ENCODE peak calls at places on chromosomes 7 and 10, in six cellular contexts. One of them, this sample, is unnamed.
A peak's percentile ranks its signal among the peaks of the same experiment; 100 is the strongest.

GRCh38 chr7:140678816-140679130 is 6.0 kb downstream of the ADCK2 start:
- DNase-seq in cardiac muscle cell: no peak
- DNase-seq in dorsolateral prefrontal cortex: no peak
- DNase-seq in body of pancreas: no peak
- DNase-seq in epithelial cell of esophagus: no peak
- DNase-seq in CD8-positive, alpha-beta memory T cell: no peak
- DNase-seq in this sample: no peak

GRCh38 chr7:42035205-42035604 is 201.8 kb downstream of the GLI3 start:
- DNase-seq in dorsolateral prefrontal cortex: no peak
- DNase-seq in cardiac muscle cell: no peak
- DNase-seq in CD8-positive, alpha-beta memory T cell: no peak
- DNase-seq in body of pancreas: no peak
- DNase-seq in epithelial cell of esophagus: no peak
- DNase-seq in this sample: no peak

GRCh38 chr7:29557954-29558353 is 5.7 kb upstream of the PRR15 start:
- DNase-seq in cardiac muscle cell: peak; percentile 25
- DNase-seq in dorsolateral prefrontal cortex: no peak
- DNase-seq in body of pancreas: no peak
- DNase-seq in CD8-positive, alpha-beta memory T cell: no peak
- DNase-seq in epithelial cell of esophagus: peak; percentile 41
- DNase-seq in this sample: no peak

GRCh38 chr10:132158122-132158741 is 28.5 kb upstream of the DPYSL4 start:
- DNase-seq in epithelial cell of esophagus: no peak
- DNase-seq in cardiac muscle cell: no peak
- DNase-seq in CD8-positive, alpha-beta memory T cell: no peak
- DNase-seq in body of pancreas: no peak
- DNase-seq in dorsolateral prefrontal cortex: no peak
- DNase-seq in this sample: peak; percentile 38

GRCh38 chr7:12638851-12639467 is 48.5 kb upstream of the ARL4A start:
- DNase-seq in CD8-positive, alpha-beta memory T cell: no peak
- DNase-seq in epithelial cell of esophagus: peak; percentile 51
- DNase-seq in dorsolateral prefrontal cortex: no peak
- DNase-seq in body of pancreas: no peak
- DNase-seq in cardiac muscle cell: peak; percentile 38
- DNase-seq in this sample: peak; percentile 61

GRCh38 chr10:121078672-121079102 is 227.5 kb downstream of the WDR11 start:
- DNase-seq in CD8-positive, alpha-beta memory T cell: no peak
- DNase-seq in epithelial cell of esophagus: peak; percentile 100
- DNase-seq in cardiac muscle cell: no peak
- DNase-seq in body of pancreas: peak; percentile 22
- DNase-seq in dorsolateral prefrontal cortex: no peak
- DNase-seq in this sample: no peak

GRCh38 chr10:130335336-130335735 is 199.1 kb downstream of the GLRX3 start:
- DNase-seq in body of pancreas: no peak
- DNase-seq in dorsolateral prefrontal cortex: no peak
- DNase-seq in cardiac muscle cell: no peak
- DNase-seq in epithelial cell of esophagus: no peak
- DNase-seq in CD8-positive, alpha-beta memory T cell: no peak
- DNase-seq in this sample: no peak

GRCh38 chr7:91347288-91347687 is 83.1 kb downstream of the FZD1 start:
- DNase-seq in dorsolateral prefrontal cortex: no peak
- DNase-seq in epithelial cell of esophagus: no peak
- DNase-seq in cardiac muscle cell: no peak
- DNase-seq in CD8-positive, alpha-beta memory T cell: no peak
- DNase-seq in body of pancreas: no peak
- DNase-seq in this sample: no peak

GRCh38 chr10:97356318-97356914 is 21.9 kb upstream of the FRAT2 start:
- DNase-seq in body of pancreas: no peak
- DNase-seq in CD8-positive, alpha-beta memory T cell: no peak
- DNase-seq in dorsolateral prefrontal cortex: no peak
- DNase-seq in cardiac muscle cell: no peak
- DNase-seq in epithelial cell of esophagus: no peak
- DNase-seq in this sample: no peak

GRCh38 chr7:36970551-36971514 is 246.5 kb upstream of the AOAH start:
- DNase-seq in dorsolateral prefrontal cortex: no peak
- DNase-seq in CD8-positive, alpha-beta memory T cell: no peak
- DNase-seq in cardiac muscle cell: peak; percentile 1
- DNase-seq in epithelial cell of esophagus: no peak
- DNase-seq in body of pancreas: no peak
- DNase-seq in this sample: no peak

GRCh38 chr10:78464856-78465221 is 431.2 kb downstream of the RPS24 start:
- DNase-seq in CD8-positive, alpha-beta memory T cell: no peak
- DNase-seq in cardiac muscle cell: no peak
- DNase-seq in epithelial cell of esophagus: no peak
- DNase-seq in body of pancreas: no peak
- DNase-seq in dorsolateral prefrontal cortex: no peak
- DNase-seq in this sample: no peak

GRCh38 chr7:157628456-157628855 is 291.7 kb downstream of the DNAJB6 start:
- DNase-seq in dorsolateral prefrontal cortex: no peak
- DNase-seq in body of pancreas: no peak
- DNase-seq in cardiac muscle cell: no peak
- DNase-seq in epithelial cell of esophagus: no peak
- DNase-seq in CD8-positive, alpha-beta memory T cell: no peak
- DNase-seq in this sample: no peak

GRCh38 chr7:1829111-1829510 is 159.0 kb downstream of the ELFN1 start:
- DNase-seq in epithelial cell of esophagus: no peak
- DNase-seq in body of pancreas: peak; percentile 6
- DNase-seq in cardiac muscle cell: no peak
- DNase-seq in CD8-positive, alpha-beta memory T cell: no peak
- DNase-seq in dorsolateral prefrontal cortex: no peak
- DNase-seq in this sample: no peak

GRCh38 chr10:127797339-127797738 is 60.4 kb downstream of the FOXI2 start:
- DNase-seq in dorsolateral prefrontal cortex: no peak
- DNase-seq in CD8-positive, alpha-beta memory T cell: no peak
- DNase-seq in cardiac muscle cell: no peak
- DNase-seq in body of pancreas: no peak
- DNase-seq in epithelial cell of esophagus: no peak
- DNase-seq in this sample: no peak

GRCh38 chr10:44390585-44391072 is 5.7 kb upstream of the CXCL12 start:
- DNase-seq in cardiac muscle cell: no peak
- DNase-seq in epithelial cell of esophagus: no peak
- DNase-seq in body of pancreas: peak; percentile 49
- DNase-seq in dorsolateral prefrontal cortex: no peak
- DNase-seq in CD8-positive, alpha-beta memory T cell: no peak
- DNase-seq in this sample: no peak

GRCh38 chr7:50197547-50197946 is 104.5 kb upstream of the ZPBP start:
- DNase-seq in cardiac muscle cell: no peak
- DNase-seq in epithelial cell of esophagus: peak; percentile 2
- DNase-seq in dorsolateral prefrontal cortex: no peak
- DNase-seq in body of pancreas: no peak
- DNase-seq in CD8-positive, alpha-beta memory T cell: no peak
- DNase-seq in this sample: no peak

GRCh38 chr10:77909755-77910375 is 16.7 kb downstream of the DLG5 start:
- DNase-seq in cardiac muscle cell: no peak
- DNase-seq in epithelial cell of esophagus: peak; percentile 26
- DNase-seq in body of pancreas: peak; percentile 58
- DNase-seq in CD8-positive, alpha-beta memory T cell: no peak
- DNase-seq in dorsolateral prefrontal cortex: no peak
- DNase-seq in this sample: no peak

GRCh38 chr7:151378496-151379192 is 31.2 kb downstream of the WDR86 start:
- DNase-seq in body of pancreas: no peak
- DNase-seq in epithelial cell of esophagus: no peak
- DNase-seq in CD8-positive, alpha-beta memory T cell: no peak
- DNase-seq in cardiac muscle cell: no peak
- DNase-seq in dorsolateral prefrontal cortex: no peak
- DNase-seq in this sample: no peak

GRCh38 chr10:93352638-93353383 is 129.3 kb downstream of the MYOF start:
- DNase-seq in body of pancreas: no peak
- DNase-seq in CD8-positive, alpha-beta memory T cell: no peak
- DNase-seq in dorsolateral prefrontal cortex: no peak
- DNase-seq in cardiac muscle cell: peak; percentile 67
- DNase-seq in epithelial cell of esophagus: peak; percentile 33
- DNase-seq in this sample: peak; percentile 52

GRCh38 chr10:25493122-25493893 is 318.5 kb downstream of the GPR158 start:
- DNase-seq in cardiac muscle cell: peak; percentile 90
- DNase-seq in body of pancreas: no peak
- DNase-seq in CD8-positive, alpha-beta memory T cell: no peak
- DNase-seq in dorsolateral prefrontal cortex: no peak
- DNase-seq in epithelial cell of esophagus: peak; percentile 98
- DNase-seq in this sample: no peak

GRCh38 chr10:79055892-79056291 is 12.9 kb upstream of the ZMIZ1 start:
- DNase-seq in cardiac muscle cell: no peak
- DNase-seq in epithelial cell of esophagus: no peak
- DNase-seq in body of pancreas: no peak
- DNase-seq in CD8-positive, alpha-beta memory T cell: no peak
- DNase-seq in dorsolateral prefrontal cortex: no peak
- DNase-seq in this sample: no peak

DNA sequence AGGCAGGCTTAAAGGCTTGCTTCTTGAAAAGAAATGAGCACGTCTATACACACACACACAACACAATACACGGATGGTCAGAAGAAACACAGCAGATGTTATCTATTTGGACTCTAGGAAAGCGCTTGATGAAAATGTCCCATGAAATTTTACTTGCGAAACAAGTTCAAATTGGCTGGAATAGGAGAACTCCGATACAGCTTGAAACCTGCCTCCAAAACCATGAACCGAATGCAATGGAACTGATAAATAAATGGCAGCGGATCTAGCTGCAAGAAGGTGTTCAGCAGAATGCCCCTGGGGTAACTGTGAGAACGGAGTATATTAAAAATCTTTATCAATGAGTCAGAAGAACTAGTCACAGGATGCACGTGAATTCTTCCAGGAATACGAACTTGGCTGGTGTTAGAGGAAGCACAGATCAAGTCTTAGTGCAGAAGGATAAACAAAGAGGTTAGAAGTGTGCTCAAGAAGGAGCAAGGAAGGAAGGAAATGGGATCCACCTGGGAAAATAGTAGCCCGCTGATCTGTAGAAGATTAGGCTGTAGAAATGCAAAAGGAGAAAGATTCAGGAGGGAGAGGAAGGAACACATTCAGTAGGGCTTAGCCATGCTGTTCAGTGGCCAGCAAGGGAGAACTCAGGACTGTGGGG is 142.0 kb upstream of the PRKCQ start:
- DNase-seq in cardiac muscle cell: no peak
- DNase-seq in CD8-positive, alpha-beta memory T cell: no peak
- DNase-seq in body of pancreas: no peak
- DNase-seq in epithelial cell of esophagus: peak; percentile 94
- DNase-seq in dorsolateral prefrontal cortex: no peak
- DNase-seq in this sample: no peak
- H3K4me3 ChIP-seq in cardiac muscle cell: no peak overlapping the region
- H3K4me3 ChIP-seq in CD8-positive, alpha-beta memory T cell: no peak overlapping the region
- H3K4me3 ChIP-seq in body of pancreas: no peak overlapping the region
- H3K4me3 ChIP-seq in epithelial cell of esophagus: no peak overlapping the region
- H3K4me3 ChIP-seq in dorsolateral prefrontal cortex: no peak overlapping the region
- H3K4me3 ChIP-seq in this sample: no peak overlapping the region

DNA sequence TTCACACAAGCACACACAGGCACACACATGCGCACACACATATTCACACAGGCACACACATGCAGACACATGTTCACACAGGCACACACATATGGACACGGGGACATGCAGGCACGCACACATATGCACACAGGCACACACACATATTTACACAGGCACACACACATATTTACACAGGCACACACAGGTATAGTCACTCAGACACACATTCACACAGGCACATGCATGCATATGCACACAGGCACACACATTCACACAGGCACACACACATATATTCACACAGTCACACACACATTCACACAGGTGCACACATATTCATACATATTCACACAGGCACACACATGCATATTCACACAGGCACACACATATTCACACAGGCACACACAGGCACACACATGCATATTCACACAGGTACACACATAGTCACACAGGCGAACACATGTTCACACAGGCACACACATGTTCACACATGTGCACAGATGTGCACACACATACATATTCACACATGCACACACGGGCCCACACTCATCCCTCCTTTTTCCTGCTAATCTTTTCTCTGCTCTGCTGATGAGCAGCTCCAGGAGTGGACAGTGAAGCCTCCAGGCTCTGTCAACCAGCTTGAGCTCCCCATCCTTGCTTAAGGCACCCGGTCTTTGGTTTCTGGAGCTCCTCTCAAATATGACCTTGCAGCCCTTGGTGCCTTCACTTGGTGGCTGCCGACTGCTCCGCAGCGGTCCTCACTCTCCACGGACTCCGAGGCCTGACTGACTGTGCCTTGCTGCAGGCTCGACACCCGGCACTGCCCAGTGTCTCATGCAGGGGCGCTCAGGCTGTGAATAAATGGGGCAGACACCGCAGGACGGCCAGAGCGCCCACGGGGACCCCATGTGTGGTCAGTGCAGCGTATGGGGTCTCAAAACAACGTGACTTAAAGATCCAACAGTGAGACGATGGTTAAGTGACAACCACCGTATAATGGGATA is 581.2 kb upstream of the MGMT start:
- DNase-seq in dorsolateral prefrontal cortex: no peak
- DNase-seq in epithelial cell of esophagus: no peak
- DNase-seq in CD8-positive, alpha-beta memory T cell: no peak
- DNase-seq in body of pancreas: no peak
- DNase-seq in cardiac muscle cell: no peak
- DNase-seq in this sample: no peak
- H3K4me3 ChIP-seq in dorsolateral prefrontal cortex: no peak overlapping the region
- H3K4me3 ChIP-seq in epithelial cell of esophagus: no peak overlapping the region
- H3K4me3 ChIP-seq in CD8-positive, alpha-beta memory T cell: no peak overlapping the region
- H3K4me3 ChIP-seq in body of pancreas: no peak overlapping the region
- H3K4me3 ChIP-seq in cardiac muscle cell: no peak overlapping the region
- H3K4me3 ChIP-seq in this sample: no peak overlapping the region

DNA sequence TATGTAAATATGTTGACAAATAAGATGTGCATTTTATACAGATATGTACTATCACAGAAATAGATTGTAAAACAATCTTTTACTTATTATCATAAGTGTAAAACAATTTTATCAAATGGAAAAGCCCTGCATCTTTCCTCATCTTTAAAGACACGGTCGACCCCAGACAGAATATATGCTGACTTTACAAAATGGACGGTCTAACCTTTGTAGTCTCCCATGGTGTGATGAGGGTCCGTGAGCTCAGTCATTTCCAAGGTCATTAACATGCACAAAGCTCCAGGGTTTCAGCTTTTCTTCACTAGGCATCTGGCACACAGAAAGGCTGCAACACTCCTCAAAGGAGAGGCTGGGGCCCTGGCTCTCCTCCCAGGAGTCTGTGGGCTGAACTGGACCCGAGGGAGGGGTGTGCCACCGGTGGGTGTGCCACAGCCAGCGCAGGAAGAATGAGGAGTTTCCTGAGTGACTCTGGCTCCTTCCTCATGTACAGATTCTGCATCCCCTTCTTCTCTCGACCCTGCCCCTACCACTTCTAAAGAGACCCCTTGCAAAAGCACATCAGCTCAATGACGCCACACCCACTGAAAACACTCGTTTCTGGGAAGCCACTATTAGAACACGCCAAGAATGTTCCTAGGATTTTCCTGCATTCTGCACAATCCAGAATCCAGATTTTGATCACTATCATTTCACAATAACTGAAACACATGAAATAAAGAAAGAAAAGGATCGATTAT is 26.2 kb upstream of the ABLIM1 start:
- DNase-seq in CD8-positive, alpha-beta memory T cell: no peak
- DNase-seq in cardiac muscle cell: no peak
- DNase-seq in body of pancreas: peak; percentile 64
- DNase-seq in dorsolateral prefrontal cortex: no peak
- DNase-seq in epithelial cell of esophagus: peak; percentile 64
- DNase-seq in this sample: no peak
- H3K4me3 ChIP-seq in CD8-positive, alpha-beta memory T cell: no peak overlapping the region
- H3K4me3 ChIP-seq in cardiac muscle cell: no peak overlapping the region
- H3K4me3 ChIP-seq in body of pancreas: no peak overlapping the region
- H3K4me3 ChIP-seq in dorsolateral prefrontal cortex: no peak overlapping the region
- H3K4me3 ChIP-seq in epithelial cell of esophagus: peak overlapping the region; percentile 2
- H3K4me3 ChIP-seq in this sample: no peak overlapping the region

GRCh38 chr10:34491666-34492065 is 323.4 kb downstream of the PARD3 start:
- DNase-seq in epithelial cell of esophagus: no peak
- DNase-seq in CD8-positive, alpha-beta memory T cell: no peak
- DNase-seq in body of pancreas: no peak
- DNase-seq in dorsolateral prefrontal cortex: no peak
- DNase-seq in cardiac muscle cell: no peak
- DNase-seq in this sample: no peak
- H3K4me3 ChIP-seq in epithelial cell of esophagus: no peak overlapping the region
- H3K4me3 ChIP-seq in CD8-positive, alpha-beta memory T cell: no peak overlapping the region
- H3K4me3 ChIP-seq in body of pancreas: no peak overlapping the region
- H3K4me3 ChIP-seq in dorsolateral prefrontal cortex: peak overlapping the region; percentile 2
- H3K4me3 ChIP-seq in cardiac muscle cell: no peak overlapping the region
- H3K4me3 ChIP-seq in this sample: no peak overlapping the region